ENCODE peak calls at places on chromosome 9, in nine cellular contexts. K, B, X, N, E, C, J, T and D are unnamed samples.

GRCh38 chr9:125663127-125663526 is 43.9 kb downstream of the MAPKAP1 start:
- DNase-seq in N (no peak), J (no peak), C (no peak), K (no peak), E (peak; percentile 94), X (no peak), B (no peak), T (no peak), D (no peak)

GRCh38 chr9:32264171-32264862 is 120.1 kb upstream of the ACO1 start:
- DNase-seq in X (no peak), N (no peak), E (no peak), T (no peak), K (no peak), J (no peak), B (no peak), C (no peak), D (no peak)

GRCh38 chr9:80061940-80062339 is 490.2 kb downstream of the TLE4 start:
- DNase-seq in B (no peak), C (no peak), N (peak; percentile 79), K (no peak), X (peak; percentile 97), T (no peak), J (peak; percentile 91), E (peak; percentile 58), D (no peak)

GRCh38 chr9:130023147-130023787 is 19.7 kb downstream of the FNBP1 start:
- DNase-seq in K (no peak), J (no peak), C (no peak), B (no peak), E (no peak), N (no peak), T (no peak), X (no peak), D (no peak)

GRCh38 chr9:109447329-109448076 is 50.6 kb downstream of the PTPN3 start:
- DNase-seq in J (no peak), K (no peak), T (no peak), E (no peak), B (no peak), X (no peak), C (no peak), N (no peak), D (no peak)

GRCh38 chr9:124190761-124191160 is 67.0 kb upstream of the NEK6 start:
- DNase-seq in X (no peak), C (no peak), E (no peak), B (no peak), N (no peak), T (no peak), K (no peak), J (no peak), D (no peak)

GRCh38 chr9:38008168-38009034 is 60.6 kb downstream of the SHB start:
- DNase-seq in J (peak; percentile 68), C (peak; percentile 18), T (no peak), B (no peak), N (peak; percentile 79), E (peak; percentile 99), X (no peak), K (no peak), D (peak; percentile 7)

GRCh38 chr9:36876056-36876455 is 158.0 kb downstream of the PAX5 start:
- DNase-seq in K (no peak), X (no peak), B (no peak), N (no peak), E (no peak), C (no peak), T (no peak), J (no peak), D (no peak)

GRCh38 chr9:81499021-81499454 is 190.3 kb downstream of the TLE1 start:
- DNase-seq in E (peak; percentile 22), N (peak; percentile 52), B (no peak), C (no peak), J (no peak), X (no peak), K (no peak), T (no peak), D (no peak)

GRCh38 chr9:110650261-110650660 is 18.3 kb upstream of the MUSK start:
- DNase-seq in J (no peak), E (peak; percentile 97), K (no peak), N (no peak), C (no peak), B (no peak), X (peak; percentile 50), T (no peak), D (no peak)

GRCh38 chr9:136858844-136859757 is 7.0 kb downstream of the MAMDC4 start:
- DNase-seq in C (no peak), T (no peak), E (no peak), X (no peak), B (no peak), J (no peak), N (no peak), K (no peak), D (no peak)